ENCODE peak calls at places on chromosomes 5 and 9, in five cellular contexts. Y, Q, R, F and V are unnamed samples.

GRCh38 chr5:76542887-76543690 is 80.1 kb downstream of the F2RL2 start:
- DNase-seq in Q (no peak), R (peak), Y (peak), F (no peak), V (no peak)

GRCh38 chr5:160749682-160750081 is 102.3 kb downstream of the ATP10B start:
- DNase-seq in Y (no peak), F (no peak), R (no peak), Q (no peak), V (no peak)

GRCh38 chr5:33310471-33310870 is 130.3 kb upstream of the TARS1 start:
- DNase-seq in R (peak), Y (no peak), F (no peak), Q (no peak), V (no peak)

GRCh38 chr9:38700695-38701094 is 19.2 kb downstream of the FAM240B start:
- DNase-seq in Y (no peak), R (peak), Q (no peak), F (no peak), V (no peak)

GRCh38 chr5:154541553-154541952 is 63.5 kb upstream of the HAND1 start:
- DNase-seq in F (no peak), R (no peak), Q (no peak), Y (no peak), V (no peak)

GRCh38 chr5:167898361-167899042 is 392.9 kb upstream of the WWC1 start:
- DNase-seq in F (no peak), R (no peak), Y (no peak), Q (no peak), V (no peak)

GRCh38 chr9:108511200-108511756 is 344.5 kb downstream of the ACTL7B start:
- DNase-seq in Y (no peak), Q (no peak), R (peak), F (no peak), V (no peak)

GRCh38 chr5:109161914-109162683 is 247.7 kb downstream of the PJA2 start:
- DNase-seq in Y (no peak), R (peak), Q (no peak), F (no peak), V (no peak)

GRCh38 chr5:166581827-166582226 is 1709.6 kb upstream of the WWC1 start:
- DNase-seq in Q (no peak), Y (no peak), R (no peak), F (no peak), V (no peak)

GRCh38 chr5:107340631-107341030 is 330.1 kb downstream of the EFNA5 start:
- DNase-seq in Y (no peak), R (no peak), Q (no peak), F (no peak), V (no peak)

DNA sequence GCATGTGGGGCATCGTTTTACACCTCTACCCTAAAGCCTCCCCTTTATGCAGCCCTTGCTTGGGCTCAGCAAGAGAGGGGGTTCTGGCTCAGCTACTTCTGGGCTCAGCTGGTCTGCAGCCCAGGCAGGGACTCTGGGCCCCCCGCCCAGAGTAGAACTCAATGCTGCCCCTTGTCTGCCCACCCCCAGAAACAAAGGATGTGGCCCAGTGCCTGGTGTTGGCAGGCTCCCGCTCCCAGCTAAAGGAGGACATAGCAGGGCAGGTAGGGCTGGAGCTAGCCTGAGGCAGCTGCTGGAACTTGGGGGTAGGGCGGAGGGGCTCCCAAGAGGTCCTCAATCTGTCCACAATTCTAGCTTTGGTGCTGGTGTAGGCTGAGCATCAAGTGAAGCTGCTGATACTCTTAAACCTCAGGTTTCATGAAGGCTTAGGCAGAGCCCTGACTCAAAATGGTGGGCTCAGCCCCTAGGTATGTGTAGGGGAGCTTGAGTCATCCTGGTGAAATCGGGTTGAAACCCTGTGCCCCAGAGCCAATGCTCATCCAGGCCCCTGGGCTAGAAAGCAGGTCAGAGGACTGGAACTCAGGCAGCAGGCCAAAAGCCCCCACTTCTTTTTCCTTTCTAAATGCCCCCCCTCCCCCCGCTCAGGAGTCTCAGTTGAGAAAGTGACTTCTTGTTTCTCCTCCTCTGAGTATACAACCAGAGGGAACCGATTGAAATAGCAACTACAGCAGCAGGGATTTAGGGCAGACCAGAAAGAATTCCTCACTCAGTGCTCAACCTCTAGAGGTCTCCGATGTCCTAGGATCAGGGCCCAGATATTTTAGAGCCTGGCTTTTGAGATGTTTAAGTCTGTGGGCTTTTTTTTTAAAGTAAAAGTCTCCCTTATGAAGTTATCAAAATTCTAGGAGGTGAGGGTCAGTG is 11.4 kb downstream of the PSD2 start:
- DNase-seq in Y (no peak), F (no peak), Q (no peak), R (no peak), V (no peak)
- TF ChIP-seq CTCF in Y (no peak), F (no peak), Q (no peak), R (no peak), V (no peak)

DNA sequence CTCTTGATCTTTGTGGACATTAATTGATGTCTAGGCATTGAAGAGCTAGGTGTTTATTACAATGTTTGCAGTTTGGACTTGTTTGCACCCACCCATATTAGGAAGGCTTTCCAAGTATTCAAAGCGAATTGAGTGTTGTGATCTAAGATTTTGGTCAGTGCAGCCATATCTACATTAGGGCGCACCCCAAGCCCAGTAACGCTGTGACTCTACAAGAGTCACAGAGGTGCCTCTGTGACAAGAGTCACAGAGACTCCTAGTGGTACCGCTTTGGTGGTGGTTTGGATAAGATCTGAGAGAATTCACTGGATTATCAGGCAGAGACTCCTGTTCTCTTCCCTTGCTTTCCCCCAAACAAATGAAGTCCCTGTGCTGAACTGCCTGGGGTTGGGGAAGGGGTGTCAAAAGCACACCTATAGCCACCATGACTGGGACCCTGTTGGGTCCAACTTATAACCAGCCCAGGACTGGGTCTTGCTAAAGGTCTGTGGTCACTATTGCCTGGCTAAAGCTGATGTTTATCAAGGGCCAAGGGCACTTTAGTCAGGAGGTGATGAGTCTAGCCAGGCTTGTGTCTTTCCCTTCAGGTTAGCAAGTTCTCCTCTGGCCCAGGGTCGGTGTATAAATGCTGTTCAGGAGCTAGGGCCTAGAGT is 114.1 kb upstream of the RIOK2 start:
- DNase-seq in Q (no peak), Y (peak), F (peak), R (peak), V (peak)
- TF ChIP-seq CTCF in Q (no peak), Y (peak), F (peak), R (peak), V (peak)

GRCh38 chr5:153491408-153491807 is 938 bp downstream of the GRIA1 start:
- DNase-seq in R (no peak), Q (no peak), F (no peak), Y (no peak), V (no peak)

GRCh38 chr5:153489611-153490010 is 859 bp upstream of the GRIA1 start:
- DNase-seq in Q (no peak), Y (no peak), F (no peak), R (peak), V (no peak)

DNA sequence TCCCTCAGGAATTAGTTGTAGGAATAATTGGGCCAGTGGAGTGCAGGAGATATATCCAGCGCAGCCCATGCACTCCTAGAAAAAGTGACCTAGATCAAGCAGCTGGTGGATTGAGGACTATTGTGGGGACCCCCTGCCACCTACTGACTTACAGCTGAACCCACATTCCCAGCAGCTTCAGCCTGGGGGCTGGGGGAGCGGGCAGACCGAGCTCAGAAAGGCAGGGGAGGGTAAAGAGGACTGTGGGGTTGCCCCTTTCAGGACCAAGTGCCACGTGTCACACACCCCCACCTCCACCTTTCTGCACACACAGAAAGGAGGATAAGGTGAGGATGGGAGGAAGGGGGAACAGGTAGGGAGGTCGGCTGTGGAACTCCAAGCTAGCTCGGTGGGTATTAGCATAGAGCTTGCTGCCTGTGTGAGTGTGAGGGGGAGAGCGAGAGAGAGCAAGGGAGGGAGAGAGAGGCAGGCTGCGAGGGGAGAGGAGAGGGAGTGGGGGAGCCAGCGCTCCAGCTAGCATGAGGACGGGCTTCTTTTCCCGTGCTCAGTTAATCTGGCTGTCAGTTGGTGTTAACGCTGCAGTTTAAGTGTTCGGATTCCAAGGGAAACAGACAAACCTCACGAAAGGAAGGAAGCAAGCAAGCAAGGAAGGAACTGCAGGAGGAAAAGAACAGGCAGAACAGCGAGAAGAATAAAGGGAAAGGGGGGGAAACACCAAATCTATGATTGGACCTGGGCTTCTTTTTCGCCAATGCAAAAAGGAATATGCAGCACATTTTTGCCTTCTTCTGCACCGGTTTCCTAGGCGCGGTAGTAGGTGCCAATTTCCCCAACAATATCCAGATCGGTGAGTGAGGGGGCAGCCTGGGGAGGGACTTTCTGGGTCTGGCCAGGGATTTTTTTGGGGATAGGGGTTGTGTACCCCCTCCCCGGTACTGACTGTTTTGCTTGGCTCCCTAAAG is at the start of gene GRIA1:
- DNase-seq in Y (no peak), Q (no peak), R (peak), F (no peak), V (peak)
- TF ChIP-seq CTCF in Y (no peak), Q (no peak), R (no peak), F (no peak), V (no peak)

DNA sequence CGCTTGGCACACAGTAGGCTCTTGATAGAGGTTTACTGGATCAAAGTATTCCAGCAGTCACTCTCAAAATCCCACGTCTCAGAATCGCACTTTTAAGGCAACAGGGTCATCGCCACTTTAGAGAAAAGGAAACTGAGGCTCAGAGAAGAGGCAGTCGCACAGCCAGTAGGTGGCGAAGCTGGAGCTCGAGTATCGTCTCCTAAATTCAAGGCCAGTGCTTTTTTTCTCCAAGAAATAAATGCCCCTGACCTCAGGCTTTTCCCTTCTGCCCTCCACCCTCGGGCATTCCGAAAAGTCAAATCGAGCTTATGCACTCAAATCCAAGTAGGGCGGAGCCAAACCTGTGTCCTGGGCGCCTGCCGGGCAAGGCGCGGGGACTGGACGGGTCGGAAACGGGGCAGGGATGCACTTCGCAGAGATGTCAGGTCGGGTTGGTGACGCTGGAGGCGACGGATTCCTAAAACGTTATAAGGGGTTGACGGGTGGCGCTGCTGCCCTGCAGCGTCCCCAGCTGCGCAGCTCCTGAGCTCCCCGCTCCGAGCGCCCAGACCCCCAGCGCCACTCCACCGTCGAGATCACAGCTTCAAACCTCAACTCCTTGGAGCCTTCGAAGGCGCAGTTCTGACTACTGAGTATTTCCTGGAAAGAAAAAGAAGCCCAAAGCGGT is 4.7 kb upstream of the FOXB2 start:
- DNase-seq in F (no peak), Q (no peak), R (no peak), Y (no peak), V (peak)
- TF ChIP-seq CTCF in F (peak), Q (no peak), R (no peak), Y (peak), V (no peak)

GRCh38 chr5:18778226-18778625 is 1144.0 kb downstream of the TAF11L14 start:
- DNase-seq in F (no peak), R (no peak), Y (no peak), Q (no peak), V (no peak)

GRCh38 chr5:18771097-18771610 is 1136.9 kb downstream of the TAF11L14 start:
- DNase-seq in F (no peak), Y (no peak), R (no peak), Q (no peak), V (no peak)

DNA sequence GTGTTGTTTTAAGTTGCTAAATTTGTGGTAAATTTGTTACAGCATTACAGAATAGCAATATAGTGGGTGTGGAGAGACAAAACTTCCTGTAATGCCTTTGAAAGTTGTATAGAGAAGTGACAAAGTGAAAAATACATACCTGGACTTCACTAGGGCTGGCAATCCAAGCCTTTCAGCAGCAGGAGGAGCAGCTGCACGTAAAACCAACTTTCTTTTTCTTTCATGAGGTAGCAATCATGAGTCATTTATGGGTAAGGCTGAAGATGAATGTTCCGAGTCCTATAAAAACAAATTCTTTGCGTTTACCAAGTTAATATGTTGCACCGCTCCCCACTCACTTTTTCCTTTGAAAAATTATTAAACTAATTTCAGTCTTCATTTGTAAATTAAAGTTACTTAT is 1138.2 kb downstream of the TAF11L14 start:
- DNase-seq in R (no peak), Q (no peak), Y (peak), F (no peak), V (no peak)
- TF ChIP-seq CTCF in R (no peak), Q (no peak), Y (no peak), F (peak), V (no peak)

GRCh38 chr5:127186657-127187056 is 103.9 kb upstream of the MEGF10 start:
- DNase-seq in F (no peak), Y (no peak), Q (no peak), R (no peak), V (no peak)

GRCh38 chr5:127187711-127188110 is 102.9 kb upstream of the MEGF10 start:
- DNase-seq in Q (no peak), Y (no peak), R (no peak), F (no peak), V (no peak)

GRCh38 chr5:127184841-127185240 is 105.8 kb upstream of the MEGF10 start:
- DNase-seq in Q (no peak), F (no peak), R (no peak), Y (no peak), V (no peak)

DNA sequence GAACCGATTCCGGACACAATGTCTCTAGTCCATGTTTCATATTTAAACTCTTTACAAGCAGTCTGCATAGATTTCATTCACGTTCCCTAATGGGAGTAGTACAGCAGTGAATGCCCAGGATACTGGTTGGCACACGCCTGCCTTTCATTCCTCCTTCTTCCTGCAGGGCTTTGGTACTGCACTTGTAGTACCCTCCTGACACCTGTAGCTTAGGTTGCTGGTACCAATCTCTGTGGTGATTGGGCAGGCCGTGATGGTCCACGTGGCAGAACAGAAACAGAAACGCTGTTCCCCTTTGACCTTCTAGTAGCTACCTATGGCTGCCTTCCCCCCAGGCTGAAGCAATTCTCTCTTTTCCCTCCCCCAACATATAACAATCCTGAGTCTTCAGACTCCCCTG is 107.3 kb upstream of the MEGF10 start:
- DNase-seq in F (no peak), Q (no peak), Y (no peak), R (no peak), V (no peak)
- TF ChIP-seq CTCF in F (no peak), Q (no peak), Y (no peak), R (no peak), V (no peak)

DNA sequence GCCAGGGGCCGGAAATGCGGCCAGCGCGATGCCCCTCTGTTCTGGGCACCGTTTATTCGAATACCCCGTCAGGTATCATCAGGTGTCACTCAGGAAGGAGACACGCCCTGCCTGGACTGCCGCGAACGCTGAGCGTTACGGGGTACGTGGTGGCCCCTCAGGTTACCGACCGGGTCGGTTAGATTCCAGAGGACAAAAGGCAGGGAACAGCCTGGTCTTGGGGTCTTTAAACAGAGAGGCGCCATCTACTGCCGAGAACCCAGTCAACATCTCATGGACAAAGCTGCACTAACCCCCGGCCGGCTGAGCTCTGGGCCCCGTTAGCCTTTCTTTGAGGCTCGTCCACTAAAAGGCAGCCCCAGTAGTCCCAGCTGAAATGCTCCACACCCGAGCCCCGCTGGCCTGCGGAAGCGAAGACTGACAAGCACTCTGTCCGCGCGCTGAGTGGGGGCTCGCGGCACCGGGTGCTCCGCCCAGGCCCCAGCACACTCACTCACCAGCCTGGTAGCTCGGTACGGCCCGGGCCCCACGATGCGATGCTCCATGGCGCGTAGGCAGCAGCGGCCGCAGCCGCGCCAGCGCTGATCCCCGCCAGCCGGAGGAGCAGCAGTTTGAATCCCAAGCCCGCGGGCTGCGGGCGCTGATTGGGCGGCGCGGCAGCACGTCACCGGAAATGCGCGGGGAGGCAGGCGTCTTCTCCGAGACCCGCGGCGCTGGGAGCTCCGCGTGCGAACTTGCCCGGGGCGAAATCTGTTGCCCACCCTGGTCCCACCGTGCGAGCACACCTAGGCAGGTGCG is at the start of gene DEPDC1B:
- DNase-seq in Q (peak), Y (peak), R (peak), F (peak), V (peak)
- TF ChIP-seq CTCF in Q (no peak), Y (peak), R (peak), F (peak), V (no peak)

DNA sequence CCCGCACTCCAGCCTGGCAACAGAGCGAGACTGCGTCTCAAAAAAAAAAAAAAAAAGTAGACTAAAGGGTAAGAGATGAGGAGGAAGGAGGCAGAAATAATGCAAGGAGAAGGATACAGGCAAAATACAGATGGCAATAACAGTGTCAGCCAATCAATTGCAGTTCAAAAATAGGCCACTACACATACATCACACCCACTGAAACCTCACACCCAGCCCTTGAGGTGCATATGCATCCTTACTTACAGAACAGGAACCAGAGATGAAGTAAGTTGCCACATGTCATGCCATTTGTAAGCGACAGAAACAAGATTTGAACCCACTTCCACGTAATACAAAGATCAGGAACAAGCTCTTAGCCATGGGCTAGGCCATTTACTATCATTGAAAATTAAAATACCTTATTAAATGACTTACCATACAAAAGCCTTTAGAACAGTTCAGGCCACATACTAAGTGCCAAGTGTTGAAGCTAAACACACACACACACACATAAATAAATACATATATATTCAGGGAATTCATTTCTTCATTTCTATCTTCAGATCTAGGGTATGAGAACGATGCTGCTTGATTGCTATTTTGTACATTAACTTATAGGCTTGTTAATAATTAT is 98.4 kb downstream of the FNBP1 start:
- DNase-seq in Q (no peak), F (no peak), R (no peak), Y (peak), V (no peak)
- TF ChIP-seq CTCF in Q (no peak), F (no peak), R (no peak), Y (no peak), V (no peak)